ENCODE peak calls at places on chromosomes 12 and 14, in seven cellular contexts. S, A, J, C, B, I and R are unnamed samples.

GRCh38 chr14:68685419-68686211 is 107.3 kb downstream of the ZFP36L1 start:
- DNase-seq in S (peak; percentile 78), A (peak; percentile 89), J (peak; percentile 78), C (peak; percentile 74), B (peak; percentile 81), I (no peak), R (peak; percentile 83)

GRCh38 chr14:54486685-54487084 is 2.1 kb downstream of the GMFB start:
- DNase-seq in S (no peak), A (no peak), J (no peak), C (no peak), B (no peak), I (no peak), R (no peak)

GRCh38 chr12:107593713-107594381 is 91.8 kb upstream of the PWP1 start:
- DNase-seq in S (no peak), A (no peak), J (no peak), C (no peak), B (no peak), I (no peak), R (peak; percentile 45)

GRCh38 chr12:125861299-125862281 is 796.4 kb downstream of the AACS start:
- DNase-seq in S (no peak), A (no peak), J (no peak), C (no peak), B (no peak), I (no peak), R (no peak)

GRCh38 chr12:130423991-130424857 is 86.5 kb downstream of the PIWIL1 start:
- DNase-seq in S (no peak), A (no peak), J (no peak), C (no peak), B (no peak), I (no peak), R (no peak)

GRCh38 chr14:54652188-54652889 is 85.4 kb downstream of the SAMD4A start:
- DNase-seq in S (no peak), A (peak; percentile 34), J (no peak), C (no peak), B (no peak), I (peak; percentile 76), R (no peak)

GRCh38 chr14:66425402-66425801 is 60.8 kb upstream of the CCDC196 start:
- DNase-seq in S (no peak), A (no peak), J (no peak), C (no peak), B (no peak), I (no peak), R (no peak)

GRCh38 chr14:52267501-52268190 is at the start of gene PTGDR:
- DNase-seq in S (peak; percentile 54), A (no peak), J (no peak), C (peak; percentile 3), B (peak; percentile 60), I (no peak), R (peak; percentile 17)

GRCh38 chr14:34693228-34693939 is 21.0 kb downstream of the CFL2 start:
- DNase-seq in S (peak; percentile 33), A (peak; percentile 25), J (no peak), C (no peak), B (peak; percentile 26), I (no peak), R (no peak)

GRCh38 chr12:96235497-96235826 is 41.3 kb downstream of the ELK3 start:
- DNase-seq in S (no peak), A (no peak), J (no peak), C (no peak), B (no peak), I (no peak), R (no peak)

GRCh38 chr14:79057333-79057732 is 887.2 kb downstream of the NRXN3 start:
- DNase-seq in S (no peak), A (no peak), J (no peak), C (no peak), B (no peak), I (no peak), R (no peak)

GRCh38 chr14:93994919-93995682 is 2.0 kb upstream of the CCDC197 start:
- DNase-seq in S (peak; percentile 77), A (no peak), J (no peak), C (no peak), B (peak; percentile 81), I (no peak), R (no peak)

GRCh38 chr12:4191149-4191548 is 82.4 kb upstream of the CCND2 start:
- DNase-seq in S (no peak), A (no peak), J (no peak), C (no peak), B (no peak), I (no peak), R (no peak)

GRCh38 chr12:65791400-65791799 is 32.9 kb upstream of the HMGA2 start:
- DNase-seq in S (no peak), A (no peak), J (no peak), C (no peak), B (no peak), I (no peak), R (no peak)

GRCh38 chr14:89485264-89485663 is 68.2 kb upstream of the FOXN3 start:
- DNase-seq in S (no peak), A (no peak), J (no peak), C (no peak), B (no peak), I (no peak), R (no peak)

GRCh38 chr12:70122804-70123203 is 120.4 kb upstream of the CNOT2 start:
- DNase-seq in S (no peak), A (no peak), J (no peak), C (no peak), B (no peak), I (no peak), R (no peak)

GRCh38 chr12:12461281-12461922 is 101.3 kb downstream of the DUSP16 start:
- DNase-seq in S (peak; percentile 60), A (no peak), J (no peak), C (no peak), B (peak; percentile 67), I (no peak), R (no peak)

GRCh38 chr12:15186593-15186992 is 34.6 kb downstream of the RERG start:
- DNase-seq in S (no peak), A (no peak), J (no peak), C (no peak), B (no peak), I (no peak), R (no peak)

GRCh38 chr12:42266579-42267230 is 28.7 kb upstream of the YAF2 start:
- DNase-seq in S (no peak), A (no peak), J (no peak), C (no peak), B (no peak), I (no peak), R (no peak)

GRCh38 chr12:57175428-57176138 is 28.2 kb upstream of the LRP1-AS start:
- DNase-seq in S (peak; percentile 86), A (peak; percentile 49), J (no peak), C (no peak), B (peak; percentile 69), I (peak; percentile 66), R (no peak)

GRCh38 chr12:8894986-8895385 is 19.3 kb upstream of the PHC1 start:
- DNase-seq in S (no peak), A (no peak), J (no peak), C (no peak), B (no peak), I (no peak), R (no peak)

GRCh38 chr14:76872796-76873432 is 46.7 kb downstream of the LRRC74A start:
- DNase-seq in S (peak; percentile 80), A (peak; percentile 57), J (peak; percentile 63), C (peak; percentile 55), B (peak; percentile 71), I (peak; percentile 80), R (no peak)

GRCh38 chr14:77212933-77213656 is 31.5 kb downstream of the TMEM63C start:
- DNase-seq in S (peak; percentile 69), A (peak; percentile 20), J (no peak), C (no peak), B (peak; percentile 60), I (peak; percentile 72), R (peak; percentile 37)

GRCh38 chr14:26128931-26129674 is 468.7 kb downstream of the NOVA1 start:
- DNase-seq in S (no peak), A (no peak), J (no peak), C (no peak), B (no peak), I (no peak), R (no peak)

GRCh38 chr12:44774815-44775411 is 101.2 kb downstream of the NELL2 start:
- DNase-seq in S (peak; percentile 83), A (peak; percentile 40), J (peak; percentile 63), C (peak; percentile 42), B (peak; percentile 72), I (peak; percentile 42), R (no peak)

GRCh38 chr12:45234134-45234865 is 18.4 kb downstream of the ANO6 start:
- DNase-seq in S (no peak), A (no peak), J (no peak), C (no peak), B (peak; percentile 9), I (no peak), R (no peak)

GRCh38 chr12:2311001-2311778 is 258.4 kb downstream of the CACNA1C start:
- DNase-seq in S (no peak), A (no peak), J (no peak), C (no peak), B (no peak), I (no peak), R (no peak)